ENCODE peak calls at places on chromosomes 11 and 22, in seven cellular contexts. H is hepatocyte; U is CD8-positive, alpha-beta memory T cell; Z is GM06990; O is upper lobe of right lung; J is tibial nerve; F is sigmoid colon. C is an unnamed sample.

GRCh38 chr22:20552450-20552894 is 45.1 kb downstream of the MED15 start:
- DNase-seq in H (peak; percentile 51), U (no peak), Z (no peak), O (no peak), J (peak; percentile 78), F (peak; percentile 96), C (no peak)

GRCh38 chr11:18699848-18700261 is 1.3 kb downstream of the TMEM86A start:
- DNase-seq in H (no peak), U (no peak), Z (no peak), O (no peak), J (no peak), F (peak; percentile 74), C (no peak)

GRCh38 chr22:49282596-49282995 is 545.1 kb downstream of the BRD1 start:
- DNase-seq in H (no peak), U (no peak), Z (no peak), O (no peak), J (no peak), F (peak; percentile 43), C (no peak)

GRCh38 chr11:2987881-2988280 is 4.2 kb downstream of the NAP1L4 start:
- DNase-seq in H (no peak), U (peak; percentile 69), Z (no peak), O (no peak), J (no peak), F (no peak), C (no peak)

GRCh38 chr22:49329636-49330035 is 498.0 kb downstream of the BRD1 start:
- DNase-seq in H (no peak), U (no peak), Z (no peak), O (no peak), J (no peak), F (no peak), C (peak; percentile 7)

GRCh38 chr11:13287681-13288080 is 10.1 kb downstream of the BMAL1 start:
- DNase-seq in H (no peak), U (no peak), Z (no peak), O (no peak), J (no peak), F (no peak), C (no peak)

GRCh38 chr22:28506207-28506606 is 173.4 kb downstream of the TTC28 start:
- DNase-seq in H (no peak), U (no peak), Z (no peak), O (no peak), J (no peak), F (no peak), C (no peak)

GRCh38 chr11:22656128-22656527 is 10.3 kb upstream of the GAS2 start:
- DNase-seq in H (no peak), U (no peak), Z (no peak), O (no peak), J (no peak), F (no peak), C (no peak)

GRCh38 chr11:35515224-35515623 is 10.2 kb downstream of the PAMR1 start:
- DNase-seq in H (no peak), U (no peak), Z (no peak), O (no peak), J (no peak), F (no peak), C (no peak)

GRCh38 chr11:104792861-104793260 is 105.4 kb downstream of the CASP12 start:
- DNase-seq in H (no peak), U (no peak), Z (no peak), O (no peak), J (no peak), F (no peak), C (no peak)

GRCh38 chr11:45037425-45038005 is 86.8 kb upstream of the TP53I11 start:
- DNase-seq in H (no peak), U (no peak), Z (no peak), O (no peak), J (no peak), F (no peak), C (no peak)

GRCh38 chr11:111330234-111330893 is 32.0 kb downstream of the POU2AF3 start:
- DNase-seq in H (no peak), U (no peak), Z (no peak), O (no peak), J (no peak), F (no peak), C (no peak)

GRCh38 chr22:46815896-46816721 is 53.7 kb downstream of the TBC1D22A start:
- DNase-seq in H (no peak), U (no peak), Z (no peak), O (no peak), J (no peak), F (no peak), C (peak; percentile 59)

GRCh38 chr22:19762315-19763140 is 1.9 kb downstream of the TBX1 start:
- DNase-seq in H (no peak), U (no peak), Z (no peak), O (no peak), J (no peak), F (no peak), C (no peak)

GRCh38 chr22:25749420-25750169 is 7.6 kb downstream of the MYO18B start:
- DNase-seq in H (no peak), U (no peak), Z (peak; percentile 39), O (no peak), J (no peak), F (no peak), C (no peak)

GRCh38 chr22:43017525-43018290 is 2.8 kb upstream of the PACSIN2 start:
- DNase-seq in H (no peak), U (no peak), Z (no peak), O (peak; percentile 82), J (no peak), F (no peak), C (no peak)

GRCh38 chr22:43014876-43015676 is at the start of gene PACSIN2:
- DNase-seq in H (peak; percentile 99), U (peak; percentile 97), Z (peak; percentile 98), O (peak; percentile 100), J (peak; percentile 99), F (peak; percentile 100), C (peak; percentile 100)

GRCh38 chr22:43013355-43014061 is 1.4 kb downstream of the PACSIN2 start:
- DNase-seq in H (peak; percentile 33), U (no peak), Z (no peak), O (no peak), J (no peak), F (no peak), C (no peak)

GRCh38 chr22:43014062-43014875 is 680 bp downstream of the PACSIN2 start:
- DNase-seq in H (peak; percentile 71), U (peak; percentile 46), Z (peak; percentile 66), O (peak; percentile 81), J (no peak), F (peak; percentile 77), C (peak; percentile 89)

GRCh38 chr22:43015677-43016042 is 711 bp upstream of the PACSIN2 start:
- DNase-seq in H (no peak), U (no peak), Z (no peak), O (no peak), J (no peak), F (no peak), C (no peak)
- H3K4me3 ChIP-seq in H (peak overlapping the region; percentile 51), U (peak overlapping the region; percentile 91), Z (peak overlapping the region; percentile 71), O (peak overlapping the region; percentile 64), J (peak overlapping the region; percentile 62), F (peak overlapping the region; percentile 89), C (peak overlapping the region; percentile 57)

DNA sequence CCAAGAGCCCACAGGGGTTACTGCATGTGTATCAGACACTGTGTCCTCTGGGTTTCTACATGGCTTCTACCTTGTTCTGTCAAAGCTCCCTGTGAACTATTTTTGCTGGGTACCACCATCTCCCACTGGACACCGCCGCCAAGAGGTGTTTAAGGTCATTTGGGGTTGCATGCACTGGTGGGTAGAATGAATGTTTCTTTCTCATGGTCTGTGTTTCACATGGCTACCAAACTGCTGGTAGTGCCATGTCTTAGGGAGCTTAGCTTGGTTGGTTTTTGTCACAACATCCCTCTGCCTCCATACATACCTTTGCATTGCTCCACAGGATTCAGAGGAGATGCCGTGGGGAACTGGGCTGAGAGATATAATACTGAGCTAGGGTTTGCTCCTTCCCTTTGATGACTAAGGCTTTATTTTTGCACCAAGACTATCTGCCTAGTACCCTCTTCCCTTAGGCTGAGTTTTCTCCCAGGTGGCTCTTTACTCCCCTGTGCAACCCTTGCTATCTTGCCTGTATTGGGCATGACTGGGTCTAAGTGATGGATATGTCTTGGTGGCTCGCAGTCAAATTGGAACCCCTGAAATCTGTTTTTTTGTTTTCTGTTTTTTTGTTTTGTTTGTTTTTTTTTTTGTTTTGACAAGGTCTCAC is 73.2 kb downstream of the BDNF start:
- DNase-seq in H (no peak), U (no peak), Z (no peak), O (no peak), J (no peak), F (no peak), C (no peak)
- H3K36me3 ChIP-seq in H (no peaks in the 10 kb centered on the region), U (no peaks in the 10 kb centered on the region), Z (no peaks in the 10 kb centered on the region), O (no peaks in the 10 kb centered on the region), J (no peaks in the 10 kb centered on the region), F (no peaks in the 10 kb centered on the region), C (peaks cover 25% of the 10 kb centered on the region)

GRCh38 chr11:100815787-100816330 is 128.8 kb downstream of the ARHGAP42 start:
- DNase-seq in H (no peak), U (no peak), Z (no peak), O (no peak), J (no peak), F (no peak), C (no peak)

GRCh38 chr11:100812517-100812916 is 125.4 kb downstream of the ARHGAP42 start:
- DNase-seq in H (no peak), U (no peak), Z (no peak), O (no peak), J (no peak), F (no peak), C (no peak)

GRCh38 chr11:100816823-100817222 is 129.7 kb downstream of the ARHGAP42 start:
- DNase-seq in H (no peak), U (no peak), Z (no peak), O (no peak), J (no peak), F (no peak), C (no peak)

GRCh38 chr11:100821198-100821597 is 134.1 kb downstream of the ARHGAP42 start:
- DNase-seq in H (no peak), U (no peak), Z (no peak), O (no peak), J (no peak), F (no peak), C (no peak)

DNA sequence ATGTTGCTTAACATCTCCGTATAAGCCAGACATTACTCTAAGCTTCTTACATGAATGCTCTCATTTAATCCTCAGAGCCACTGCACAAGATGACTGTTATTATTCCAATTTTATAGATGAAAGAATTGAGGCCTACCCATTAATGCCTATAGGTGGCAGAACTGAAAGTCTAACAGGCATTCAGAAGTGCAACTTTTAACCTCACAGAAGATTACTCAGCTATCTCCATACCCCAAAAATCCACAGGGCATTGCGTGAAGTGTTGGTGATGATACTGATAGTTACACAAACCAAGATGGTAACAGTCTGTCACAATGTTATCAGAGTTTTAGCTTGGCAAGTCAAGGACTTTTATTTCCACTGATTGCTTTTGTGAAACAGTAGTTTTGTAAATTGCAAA is 130.5 kb downstream of the ARHGAP42 start:
- DNase-seq in H (no peak), U (no peak), Z (no peak), O (no peak), J (no peak), F (no peak), C (no peak)
- H3K4me3 ChIP-seq in H (no peak overlapping the region), U (no peak overlapping the region), Z (no peak overlapping the region), O (no peak overlapping the region), J (no peak overlapping the region), F (no peak overlapping the region), C (no peak overlapping the region)

DNA sequence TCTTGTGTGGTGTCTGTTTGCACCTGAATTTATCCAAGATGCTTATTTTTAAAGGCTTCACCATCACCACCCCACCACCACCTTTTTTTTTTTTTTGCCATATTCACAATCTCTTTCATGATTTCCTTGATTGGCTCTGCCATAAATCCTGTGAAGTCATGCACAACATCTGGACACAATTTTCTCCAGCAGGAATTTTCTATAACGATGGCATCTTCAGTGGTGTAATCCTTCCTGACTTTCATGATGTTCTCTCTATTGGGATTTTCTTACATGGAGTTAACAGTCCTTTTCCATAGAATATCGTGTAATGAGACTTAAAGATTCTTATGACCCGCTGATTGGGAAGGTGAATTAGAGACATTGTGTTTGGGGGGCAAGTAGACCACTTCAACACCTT is 17.8 kb downstream of the ZFP91 start:
- DNase-seq in H (no peak), U (no peak), Z (no peak), O (no peak), J (no peak), F (no peak), C (no peak)
- H3K36me3 ChIP-seq in H (no peaks in the 10 kb centered on the region), U (no peaks in the 10 kb centered on the region), Z (no peaks in the 10 kb centered on the region), O (no peaks in the 10 kb centered on the region), J (no peaks in the 10 kb centered on the region), F (no peaks in the 10 kb centered on the region), C (no peaks in the 10 kb centered on the region)

C was measured in H7.